ENCODE peak calls at places on chromosomes 2 and 18, in seven cellular contexts. L is neural progenitor cell, W is NCI-H774, N is GM23338, E is EL, F is EH, X is NCI-H1092. Y is an unnamed sample.

GRCh38 chr2:73339171-73339678 is 45.9 kb upstream of the EGR4 start:
- DNase-seq in L (no peak), W (peak; percentile 20), N (peak; percentile 52), E (no peak), F (no peak), X (no peak), Y (no peak)

GRCh38 chr2:161077367-161078210 is 82.6 kb upstream of the TANK start:
- DNase-seq in L (no peak), W (no peak), N (no peak), E (peak; percentile 47), F (peak; percentile 50), X (no peak), Y (no peak)

GRCh38 chr2:57878573-57878910 is 168.1 kb upstream of the VRK2 start:
- DNase-seq in L (no peak), W (no peak), N (no peak), E (no peak), F (no peak), X (no peak), Y (no peak)

GRCh38 chr18:48021273-48021914 is 90.9 kb upstream of the SMAD2 start:
- DNase-seq in L (no peak), W (no peak), N (no peak), E (no peak), F (no peak), X (no peak), Y (no peak)

GRCh38 chr2:170235860-170236638 is 58.1 kb downstream of the MYO3B start:
- DNase-seq in L (peak; percentile 84), W (peak; percentile 73), N (peak; percentile 90), E (peak; percentile 45), F (peak; percentile 31), X (peak; percentile 68), Y (no peak)

GRCh38 chr2:214019973-214020345 is 390.9 kb upstream of the VWC2L start:
- DNase-seq in L (no peak), W (no peak), N (no peak), E (peak; percentile 26), F (no peak), X (no peak), Y (no peak)

GRCh38 chr2:135245055-135245454 is 193.0 kb downstream of the RAB3GAP1 start:
- DNase-seq in L (no peak), W (no peak), N (peak; percentile 9), E (peak; percentile 73), F (peak; percentile 65), X (no peak), Y (no peak)

GRCh38 chr2:145764631-145765030 is 1244.7 kb upstream of the ZEB2 start:
- DNase-seq in L (no peak), W (no peak), N (no peak), E (no peak), F (peak; percentile 49), X (peak; percentile 73), Y (no peak)

GRCh38 chr18:22412502-22412901 is 5.2 kb downstream of the CTAGE1 start:
- DNase-seq in L (no peak), W (no peak), N (no peak), E (peak; percentile 48), F (peak; percentile 54), X (no peak), Y (no peak)

GRCh38 chr2:60884795-60885194 is 3.4 kb downstream of the REL start:
- DNase-seq in L (no peak), W (no peak), N (no peak), E (peak; percentile 25), F (peak; percentile 38), X (no peak), Y (no peak)

GRCh38 chr18:42048150-42048549 is 93.1 kb downstream of the PIK3C3 start:
- DNase-seq in L (no peak), W (no peak), N (no peak), E (peak; percentile 89), F (peak; percentile 89), X (no peak), Y (peak; percentile 89)

GRCh38 chr18:44569391-44570055 is 111.2 kb upstream of the SETBP1 start:
- DNase-seq in L (no peak), W (no peak), N (peak; percentile 44), E (no peak), F (no peak), X (no peak), Y (no peak)

GRCh38 chr2:228367356-228367755 is 185.9 kb upstream of the SPHKAP start:
- DNase-seq in L (no peak), W (no peak), N (no peak), E (no peak), F (no peak), X (no peak), Y (no peak)

GRCh38 chr2:313991-314390 is 26.1 kb upstream of the ALKAL2 start:
- DNase-seq in L (no peak), W (no peak), N (no peak), E (no peak), F (no peak), X (no peak), Y (no peak)

GRCh38 chr2:174003635-174004310 is 38.6 kb upstream of the SP3 start:
- DNase-seq in L (no peak), W (no peak), N (peak; percentile 48), E (no peak), F (peak; percentile 27), X (no peak), Y (no peak)

GRCh38 chr18:62486290-62486964 is 36.4 kb upstream of the ZCCHC2 start:
- DNase-seq in L (no peak), W (peak; percentile 46), N (no peak), E (peak; percentile 51), F (peak; percentile 4), X (no peak), Y (peak; percentile 5)

GRCh38 chr18:11676386-11676785 is 12.7 kb upstream of the GNAL start:
- DNase-seq in L (no peak), W (no peak), N (no peak), E (no peak), F (no peak), X (no peak), Y (no peak)

GRCh38 chr2:202609381-202610145 is 25.2 kb upstream of the FAM117B start:
- DNase-seq in L (no peak), W (no peak), N (no peak), E (no peak), F (peak; percentile 22), X (no peak), Y (no peak)

GRCh38 chr2:134736167-134736885 is 17.5 kb upstream of the TMEM163 start:
- DNase-seq in L (peak; percentile 13), W (no peak), N (peak; percentile 40), E (peak; percentile 91), F (peak; percentile 67), X (no peak), Y (peak; percentile 40)

GRCh38 chr2:65731476-65731875 is 299.1 kb upstream of the SPRED2 start:
- DNase-seq in L (no peak), W (no peak), N (peak; percentile 8), E (no peak), F (no peak), X (no peak), Y (no peak)

GRCh38 chr2:150607471-150607870 is 120.0 kb upstream of the RND3 start:
- DNase-seq in L (no peak), W (no peak), N (no peak), E (peak; percentile 46), F (peak; percentile 55), X (no peak), Y (no peak)

GRCh38 chr2:109350526-109350925 is 221.5 kb downstream of the SH3RF3 start:
- DNase-seq in L (no peak), W (no peak), N (no peak), E (no peak), F (no peak), X (no peak), Y (no peak)